ENCODE peak calls at places on chromosome 16, in five cellular contexts. S, F, P, K and T are unnamed samples.

GRCh38 chr16:24178496-24178895 is 77.6 kb upstream of the CACNG3 start:
- DNase-seq in S (no peak), F (peak; percentile 74), P (no peak), K (no peak), T (no peak)

GRCh38 chr16:25110392-25110947 is 1.1 kb upstream of the LCMT1 start:
- DNase-seq in S (no peak), F (no peak), P (no peak), K (no peak), T (no peak)

GRCh38 chr16:71847096-71847495 is 1.3 kb downstream of the ATXN1L start:
- DNase-seq in S (no peak), F (no peak), P (no peak), K (no peak), T (no peak)

GRCh38 chr16:2498531-2499253 is 15.1 kb upstream of the ATP6V0C start:
- DNase-seq in S (no peak), F (no peak), P (no peak), K (no peak), T (no peak)

GRCh38 chr16:26027060-26027459 is 335.3 kb downstream of the HS3ST4 start:
- DNase-seq in S (no peak), F (no peak), P (no peak), K (no peak), T (no peak)

GRCh38 chr16:49856741-49857330 is 924 bp upstream of the ZNF423 start:
- DNase-seq in S (peak; percentile 92), F (peak; percentile 93), P (peak; percentile 73), K (peak; percentile 21), T (peak; percentile 35)

GRCh38 chr16:9437115-9437514 is 345.7 kb downstream of the HAPSTR1 start:
- DNase-seq in S (peak; percentile 44), F (peak; percentile 43), P (no peak), K (peak; percentile 2), T (peak; percentile 37)

GRCh38 chr16:51569204-51569911 is 418.3 kb upstream of the SALL1 start:
- DNase-seq in S (no peak), F (no peak), P (peak; percentile 89), K (no peak), T (no peak)

GRCh38 chr16:69273009-69273408 is 38.1 kb upstream of the VPS4A start:
- DNase-seq in S (no peak), F (no peak), P (no peak), K (no peak), T (no peak)

GRCh38 chr16:2512920-2513404 is 790 bp upstream of the ATP6V0C start:
- DNase-seq in S (peak; percentile 58), F (peak; percentile 67), P (no peak), K (no peak), T (no peak)

GRCh38 chr16:82954224-82954929 is 327.6 kb downstream of the CDH13 start:
- DNase-seq in S (no peak), F (no peak), P (no peak), K (no peak), T (no peak)

DNA sequence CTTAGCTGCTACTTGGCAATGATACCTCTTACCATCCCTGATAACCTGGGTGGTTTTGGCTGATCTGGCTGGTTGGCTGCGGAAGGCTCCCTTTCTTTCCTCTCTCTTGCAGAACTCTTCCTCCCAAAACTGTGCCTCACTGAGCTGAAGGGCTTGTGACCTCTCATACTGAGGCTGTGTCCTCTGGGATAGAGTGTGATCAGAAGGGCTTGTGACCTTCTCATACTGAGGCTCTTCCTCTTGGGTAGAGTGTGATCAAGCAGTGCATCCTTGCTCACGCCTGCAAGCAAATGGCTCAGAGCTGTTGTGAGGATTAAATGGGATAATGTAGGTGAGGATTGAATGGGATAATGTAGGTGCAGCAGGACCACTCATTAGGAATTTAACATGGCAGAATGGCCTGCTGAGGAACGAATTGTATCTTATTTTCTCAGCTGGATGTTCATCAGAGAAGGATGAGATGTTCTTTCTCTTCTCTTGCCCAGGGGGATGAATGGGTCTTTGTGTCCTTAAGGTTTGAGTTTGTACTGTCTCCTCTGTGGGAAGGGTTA is 130.2 kb upstream of the HS3ST2 start:
- DNase-seq in S (no peak), F (peak; percentile 32), P (no peak), K (no peak), T (no peak)
- H2AFZ ChIP-seq in S (no peak overlapping the region), F (no peak overlapping the region), P (no peak overlapping the region), K (no peak overlapping the region), T (no peak overlapping the region)

DNA sequence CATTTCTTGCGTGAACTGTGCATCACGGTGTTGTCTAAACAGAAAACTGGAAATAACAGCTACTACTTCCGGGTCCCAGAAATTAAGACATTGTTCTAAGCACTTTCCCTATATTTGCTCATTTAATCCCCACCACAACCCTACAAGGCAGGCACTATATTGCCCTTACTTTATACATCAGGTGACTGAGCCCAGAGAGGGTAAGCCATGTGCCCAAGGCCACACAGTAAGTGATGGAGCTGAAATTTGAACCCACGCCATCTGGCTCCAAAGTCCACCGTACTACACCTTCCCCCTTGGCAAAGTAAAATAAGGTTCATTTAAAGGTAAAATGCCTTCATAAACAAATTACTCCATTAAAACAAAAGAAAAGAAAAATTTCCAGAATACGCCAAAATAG is 33.2 kb downstream of the COTL1 start:
- DNase-seq in S (no peak), F (no peak), P (no peak), K (no peak), T (no peak)
- H3K79me2 ChIP-seq in S (peaks cover 72% of the 10 kb centered on the region), F (peaks cover 9% of the 10 kb centered on the region), P (peaks cover 74% of the 10 kb centered on the region), K (peaks cover 77% of the 10 kb centered on the region), T (peaks cover 39% of the 10 kb centered on the region)

DNA sequence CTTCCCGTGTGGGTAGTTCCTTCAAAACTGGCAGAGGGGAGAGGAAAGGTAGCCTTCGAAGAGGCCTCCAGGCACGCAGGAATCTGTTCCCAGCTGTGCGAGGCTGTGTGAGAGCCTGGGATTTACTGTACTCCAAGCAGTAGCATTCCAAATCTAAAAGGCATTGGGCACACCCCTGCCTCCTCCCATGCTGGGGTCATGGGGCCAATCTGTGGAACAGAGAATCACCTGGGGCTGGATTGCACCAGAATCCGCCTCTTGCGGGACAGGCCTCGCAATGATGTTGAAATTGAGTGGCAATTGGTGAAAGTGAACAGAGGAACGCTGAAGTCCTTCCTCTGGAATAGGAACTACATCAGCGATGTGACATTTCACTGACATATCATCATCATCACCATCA is 72.5 kb upstream of the IRX3 start:
- DNase-seq in S (no peak), F (peak; percentile 28), P (no peak), K (no peak), T (no peak)
- H2AFZ ChIP-seq in S (no peak overlapping the region), F (no peak overlapping the region), P (no peak overlapping the region), K (no peak overlapping the region), T (no peak overlapping the region)

GRCh38 chr16:57757326-57757786 is 21.8 kb downstream of the KATNB1 start:
- DNase-seq in S (peak; percentile 97), F (peak; percentile 86), P (peak; percentile 62), K (peak; percentile 84), T (no peak)

GRCh38 chr16:57755061-57755684 is 19.6 kb downstream of the KATNB1 start:
- DNase-seq in S (no peak), F (no peak), P (no peak), K (no peak), T (no peak)

GRCh38 chr16:57757883-57758282 is 22.3 kb downstream of the KATNB1 start:
- DNase-seq in S (no peak), F (no peak), P (no peak), K (no peak), T (no peak)

GRCh38 chr16:57755726-57756423 is 20.3 kb downstream of the KATNB1 start:
- DNase-seq in S (no peak), F (no peak), P (no peak), K (no peak), T (no peak)

GRCh38 chr16:57756424-57757325 is 21.1 kb downstream of the KATNB1 start:
- DNase-seq in S (no peak), F (no peak), P (no peak), K (no peak), T (no peak)
- H3K79me2 ChIP-seq in S (no peaks in the 10 kb centered on the region), F (no peaks in the 10 kb centered on the region), P (no peaks in the 10 kb centered on the region), K (no peaks in the 10 kb centered on the region), T (no peaks in the 10 kb centered on the region)

GRCh38 chr16:89467382-89467781 is 23.0 kb downstream of the ANKRD11 start:
- DNase-seq in S (no peak), F (no peak), P (no peak), K (no peak), T (no peak)
- H2AFZ ChIP-seq in S (no peak overlapping the region), F (no peak overlapping the region), P (no peak overlapping the region), K (no peak overlapping the region), T (no peak overlapping the region)

DNA sequence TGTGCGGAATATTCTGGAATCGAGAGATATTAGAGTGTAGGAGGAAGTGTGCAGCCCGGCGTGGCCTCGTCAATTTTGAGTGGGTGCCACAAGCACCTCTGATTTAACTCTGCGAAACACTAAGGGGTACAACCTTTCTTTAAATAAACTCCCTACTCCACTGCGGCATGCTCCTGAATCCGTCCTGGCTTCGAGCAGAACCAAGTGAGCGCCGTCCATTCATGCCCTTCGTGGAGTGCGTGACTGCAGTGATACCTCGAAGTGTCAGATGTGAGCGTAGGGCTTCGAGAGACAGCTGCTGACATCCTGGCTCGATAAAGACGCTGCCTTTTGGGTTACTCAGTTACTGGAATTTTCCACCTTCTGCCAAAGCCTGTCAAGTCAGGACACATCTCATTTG is 128.8 kb downstream of the FOXL1 start:
- DNase-seq in S (no peak), F (no peak), P (no peak), K (no peak), T (no peak)
- H3K79me2 ChIP-seq in S (peaks cover 18% of the 10 kb centered on the region), F (no peaks in the 10 kb centered on the region), P (no peaks in the 10 kb centered on the region), K (no peaks in the 10 kb centered on the region), T (no peaks in the 10 kb centered on the region)